ENCODE peak calls at places on chromosomes 7 and 10, in nine cellular contexts. K, Q, G, J, L, Y, D, T and R are unnamed samples.

GRCh38 chr7:79770053-79770452 is 316.6 kb upstream of the MAGI2 start:
- DNase-seq in K (no peak), Q (no peak), G (no peak), J (no peak), L (no peak), Y (no peak), D (no peak), T (no peak), R (no peak)

GRCh38 chr10:93280699-93281366 is 201.3 kb downstream of the MYOF start:
- DNase-seq in K (no peak), Q (peak; percentile 91), G (peak; percentile 81), J (no peak), L (no peak), Y (no peak), D (no peak), T (no peak), R (no peak)

GRCh38 chr10:97428572-97428981 is 2.6 kb downstream of the PGAM1 start:
- DNase-seq in K (no peak), Q (peak; percentile 27), G (peak; percentile 48), J (no peak), L (peak; percentile 86), Y (peak; percentile 46), D (no peak), T (no peak), R (no peak)

GRCh38 chr10:101222247-101222531 is 7.1 kb downstream of the LBX1 start:
- DNase-seq in K (no peak), Q (no peak), G (peak; percentile 48), J (no peak), L (no peak), Y (no peak), D (no peak), T (no peak), R (no peak)

GRCh38 chr10:86611386-86611785 is 43.0 kb upstream of the OPN4 start:
- DNase-seq in K (no peak), Q (no peak), G (no peak), J (peak; percentile 77), L (no peak), Y (no peak), D (no peak), T (no peak), R (no peak)

GRCh38 chr10:71970869-71971268 is 6.7 kb downstream of the CHST3 start:
- DNase-seq in K (no peak), Q (no peak), G (no peak), J (no peak), L (peak; percentile 65), Y (no peak), D (no peak), T (no peak), R (no peak)

GRCh38 chr7:104643587-104644217 is 315.3 kb downstream of the LHFPL3 start:
- DNase-seq in K (peak; percentile 21), Q (peak; percentile 75), G (peak; percentile 64), J (no peak), L (peak; percentile 47), Y (no peak), D (peak; percentile 15), T (peak; percentile 8), R (peak; percentile 3)

GRCh38 chr7:16083931-16084330 is 337.4 kb downstream of the CRPPA start:
- DNase-seq in K (no peak), Q (peak; percentile 14), G (no peak), J (peak; percentile 81), L (no peak), Y (no peak), D (peak; percentile 56), T (no peak), R (no peak)

GRCh38 chr10:47311900-47312662 is 10.2 kb upstream of the GDF2 start:
- DNase-seq in K (peak; percentile 61), Q (peak; percentile 91), G (peak; percentile 91), J (peak; percentile 71), L (peak; percentile 89), Y (peak; percentile 46), D (peak; percentile 31), T (peak; percentile 88), R (peak; percentile 66)

GRCh38 chr7:33581239-33581638 is 324.1 kb upstream of the BMPER start:
- DNase-seq in K (no peak), Q (no peak), G (no peak), J (no peak), L (no peak), Y (no peak), D (no peak), T (no peak), R (no peak)

GRCh38 chr10:116707981-116708380 is 34.4 kb downstream of the HSPA12A start:
- DNase-seq in K (no peak), Q (no peak), G (no peak), J (no peak), L (no peak), Y (no peak), D (no peak), T (no peak), R (no peak)

GRCh38 chr10:93456480-93456879 is 25.7 kb downstream of the MYOF start:
- DNase-seq in K (no peak), Q (no peak), G (no peak), J (no peak), L (peak; percentile 82), Y (no peak), D (no peak), T (no peak), R (peak; percentile 48)

GRCh38 chr7:141370178-141370577 is 181.0 kb upstream of the AGK start:
- DNase-seq in K (no peak), Q (no peak), G (no peak), J (no peak), L (no peak), Y (no peak), D (no peak), T (no peak), R (no peak)

GRCh38 chr10:72557362-72557761 is 68.5 kb downstream of the MICU1 start:
- DNase-seq in K (no peak), Q (no peak), G (no peak), J (no peak), L (peak; percentile 66), Y (peak; percentile 70), D (no peak), T (no peak), R (peak; percentile 67)

GRCh38 chr10:123496336-123496735 is 169.8 kb upstream of the GPR26 start:
- DNase-seq in K (no peak), Q (no peak), G (no peak), J (no peak), L (peak; percentile 7), Y (no peak), D (no peak), T (no peak), R (no peak)

DNA sequence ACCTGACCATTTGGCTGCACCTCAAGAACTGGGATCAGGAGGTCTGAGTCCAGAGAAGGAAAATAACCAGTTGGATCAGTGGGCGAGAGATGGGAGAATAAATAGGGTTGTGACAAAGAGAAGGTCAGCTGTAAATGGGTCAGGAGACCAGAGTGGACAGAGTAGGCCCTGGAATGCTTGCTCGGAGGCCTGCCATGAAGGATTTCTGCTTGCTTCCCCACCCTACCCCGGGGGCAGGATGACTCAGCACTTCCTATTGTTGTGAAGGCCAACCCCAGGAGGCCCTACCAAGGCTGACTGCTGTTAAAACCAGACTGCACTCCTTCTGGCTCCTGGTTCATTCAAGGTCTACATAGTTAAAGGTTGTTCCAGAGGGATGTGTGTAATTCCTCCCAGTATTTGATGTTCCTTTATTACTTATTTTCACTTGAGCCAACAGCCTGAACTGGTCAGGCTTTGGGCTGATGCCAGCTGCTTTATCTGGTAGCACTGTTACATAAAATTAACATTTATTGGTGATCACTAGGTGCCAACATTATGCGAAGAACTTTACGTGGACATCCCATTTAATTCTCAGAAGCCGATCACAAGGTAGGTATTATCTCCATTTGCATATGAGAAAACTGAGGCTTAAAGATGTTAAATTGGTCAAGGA is 27.3 kb upstream of the IFRD1 start:
- DNase-seq in K (peak; percentile 20), Q (peak; percentile 78), G (peak; percentile 65), J (peak; percentile 97), L (peak; percentile 96), Y (peak; percentile 70), D (peak; percentile 63), T (peak; percentile 83), R (peak; percentile 81)
- H2AFZ ChIP-seq in K (peak overlapping the region; percentile 73), Q (no peak overlapping the region), G (peak overlapping the region; percentile 68), J (no peak overlapping the region), L (peak overlapping the region; percentile 60), Y (peak overlapping the region; percentile 40), D (peak overlapping the region; percentile 75), T (no peak overlapping the region), R (peak overlapping the region; percentile 48)

GRCh38 chr10:78557433-78557925 is 511.3 kb upstream of the ZMIZ1 start:
- DNase-seq in K (no peak), Q (no peak), G (no peak), J (no peak), L (no peak), Y (no peak), D (no peak), T (no peak), R (no peak)

GRCh38 chr10:78559514-78560392 is 509.0 kb upstream of the ZMIZ1 start:
- DNase-seq in K (no peak), Q (peak; percentile 29), G (peak; percentile 67), J (no peak), L (no peak), Y (no peak), D (no peak), T (no peak), R (no peak)

GRCh38 chr10:78556700-78557432 is 511.9 kb upstream of the ZMIZ1 start:
- DNase-seq in K (no peak), Q (no peak), G (no peak), J (no peak), L (no peak), Y (no peak), D (no peak), T (no peak), R (no peak)

GRCh38 chr10:78563224-78563764 is 505.5 kb upstream of the ZMIZ1 start:
- DNase-seq in K (no peak), Q (no peak), G (no peak), J (no peak), L (no peak), Y (no peak), D (no peak), T (peak; percentile 37), R (no peak)

GRCh38 chr10:78560393-78560688 is 508.4 kb upstream of the ZMIZ1 start:
- DNase-seq in K (no peak), Q (no peak), G (no peak), J (no peak), L (no peak), Y (no peak), D (no peak), T (no peak), R (no peak)
- H3K27ac ChIP-seq in K (no peak overlapping the region), Q (no peak overlapping the region), G (no peak overlapping the region), J (no peak overlapping the region), L (no peak overlapping the region), Y (no peak overlapping the region), D (no peak overlapping the region), T (no peak overlapping the region), R (no peak overlapping the region)

DNA sequence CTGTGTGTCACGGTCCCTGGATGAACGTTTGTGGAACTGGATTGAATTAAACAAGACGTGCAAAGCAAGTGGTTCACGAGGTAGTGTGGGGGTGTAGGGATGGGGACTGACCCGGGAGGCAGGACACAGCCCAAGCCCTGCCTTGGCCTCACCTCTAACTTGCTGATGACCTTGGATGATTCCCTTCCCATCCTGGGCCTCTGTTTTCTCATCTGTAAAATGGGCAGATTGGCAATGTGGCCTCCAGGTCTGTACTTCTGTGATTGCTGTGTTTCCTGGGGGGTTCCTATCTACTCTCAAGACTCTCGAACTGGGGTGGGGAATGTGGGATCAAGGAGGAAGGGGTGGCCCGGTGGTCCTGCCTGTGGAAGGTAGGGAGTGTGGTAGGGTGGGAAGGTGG is 6.0 kb upstream of the PSMG3 start:
- DNase-seq in K (no peak), Q (no peak), G (no peak), J (no peak), L (no peak), Y (no peak), D (no peak), T (no peak), R (no peak)
- H2AFZ ChIP-seq in K (no peak overlapping the region), Q (no peak overlapping the region), G (no peak overlapping the region), J (no peak overlapping the region), L (no peak overlapping the region), Y (no peak overlapping the region), D (no peak overlapping the region), T (no peak overlapping the region), R (no peak overlapping the region)

GRCh38 chr10:62082729-62083412 is 181.4 kb downstream of the ARID5B start:
- DNase-seq in K (no peak), Q (no peak), G (no peak), J (peak; percentile 35), L (peak; percentile 64), Y (peak; percentile 75), D (no peak), T (no peak), R (peak; percentile 80)
- H3K27ac ChIP-seq in K (no peak overlapping the region), Q (no peak overlapping the region), G (no peak overlapping the region), J (peak overlapping the region; percentile 41), L (peak overlapping the region; percentile 93), Y (peak overlapping the region; percentile 85), D (no peak overlapping the region), T (peak overlapping the region; percentile 83), R (peak overlapping the region; percentile 80)